ENCODE peak calls at places on chromosome 17, in four cellular contexts. N is H1, A is H9, R is trophoblast cell. Z is an unnamed sample.

GRCh38 chr17:10149573-10150399 is 48.6 kb downstream of the GAS7 start:
- DNase-seq in R (peak; percentile 80), N (no peak), A (no peak), Z (peak; percentile 70)

GRCh38 chr17:28982191-28982793 is 23.5 kb downstream of the SEZ6 start:
- DNase-seq in A (no peak), N (no peak), R (peak; percentile 91), Z (peak; percentile 49)

GRCh38 chr17:47203984-47204721 is 5.0 kb upstream of the MYL4 start:
- DNase-seq in A (no peak), N (no peak), R (no peak), Z (no peak)

GRCh38 chr17:39962642-39963220 is at the start of gene GSDMA:
- DNase-seq in R (no peak), A (no peak), N (no peak), Z (no peak)

GRCh38 chr17:28944862-28945741 is 6.2 kb downstream of the PHF12 start:
- DNase-seq in R (no peak), A (no peak), N (no peak), Z (no peak)

GRCh38 chr17:38533241-38533640 is 72.5 kb downstream of the SRCIN1 start:
- DNase-seq in R (no peak), N (no peak), A (no peak), Z (no peak)

GRCh38 chr17:59372138-59372751 is 40.8 kb downstream of the YPEL2 start:
- DNase-seq in N (no peak), R (peak; percentile 64), A (no peak), Z (no peak)

GRCh38 chr17:7972131-7972785 is 30.2 kb upstream of the GUCY2D start:
- DNase-seq in N (no peak), R (no peak), A (peak; percentile 24), Z (peak; percentile 22)

GRCh38 chr17:40095944-40096791 is 4.2 kb downstream of the NR1D1 start:
- DNase-seq in A (no peak), R (peak; percentile 41), N (no peak), Z (no peak)

GRCh38 chr17:14559720-14560119 is 258.8 kb downstream of the HS3ST3B1 start:
- DNase-seq in A (no peak), N (no peak), R (no peak), Z (no peak)

GRCh38 chr17:74085434-74085833 is 118.0 kb upstream of the RPL38 start:
- DNase-seq in A (peak; percentile 55), N (peak; percentile 67), R (no peak), Z (peak; percentile 51)

GRCh38 chr17:34852614-34853013 is 108.6 kb downstream of the CCT6B start:
- DNase-seq in N (no peak), A (no peak), R (no peak), Z (peak; percentile 44)

GRCh38 chr17:44417553-44417952 is 28.1 kb upstream of the ITGA2B start:
- DNase-seq in N (no peak), R (peak; percentile 13), A (no peak), Z (peak; percentile 22)

DNA sequence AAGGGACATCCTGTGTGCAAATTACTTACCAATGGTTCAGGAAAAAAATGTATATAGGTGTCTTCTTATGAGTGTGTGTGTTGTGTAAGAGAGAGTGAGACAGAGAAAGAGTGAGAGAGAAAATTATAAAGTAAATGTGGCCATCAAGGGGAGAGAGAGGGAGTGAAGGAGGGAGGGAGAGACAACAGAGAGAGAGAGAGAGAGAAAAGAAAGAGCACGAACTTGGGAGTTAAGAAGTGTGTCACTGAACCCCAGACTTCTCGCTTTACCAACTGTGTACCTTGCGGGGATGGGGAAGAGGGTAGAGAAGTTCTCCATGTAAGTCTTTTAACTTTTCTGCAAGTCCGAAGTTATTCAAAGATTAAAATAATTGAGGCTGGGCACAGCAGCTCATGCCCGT is 28.8 kb upstream of the ARL4D start:
- DNase-seq in R (no peak), A (no peak), N (no peak), Z (no peak)
- H2BK5ac ChIP-seq in R (no peak overlapping the region), A (no peak overlapping the region), N (no peak overlapping the region), Z (no peak overlapping the region)

GRCh38 chr17:5584383-5584951 is at the start of gene NLRP1:
- DNase-seq in A (peak; percentile 81), R (peak; percentile 41), N (no peak), Z (peak; percentile 69)
- H3K79me2 ChIP-seq in A (no peaks in the 10 kb centered on the region), R (no peaks in the 10 kb centered on the region), N (no peaks in the 10 kb centered on the region), Z (no peaks in the 10 kb centered on the region)

GRCh38 chr17:58373003-58373402 is 21.0 kb upstream of the SUPT4H1 start:
- DNase-seq in R (no peak), A (no peak), N (no peak), Z (no peak)

GRCh38 chr17:58370309-58370708 is 18.3 kb upstream of the SUPT4H1 start:
- DNase-seq in R (no peak), N (no peak), A (no peak), Z (no peak)

GRCh38 chr17:58370716-58371115 is 18.7 kb upstream of the SUPT4H1 start:
- DNase-seq in N (no peak), A (no peak), R (no peak), Z (no peak)

GRCh38 chr17:58369214-58370031 is 17.4 kb upstream of the SUPT4H1 start:
- DNase-seq in R (no peak), A (no peak), N (no peak), Z (no peak)

GRCh38 chr17:58371300-58371950 is 19.4 kb upstream of the SUPT4H1 start:
- DNase-seq in R (peak; percentile 68), N (no peak), A (no peak), Z (no peak)
- H2BK5ac ChIP-seq in R (no peak overlapping the region), N (no peak overlapping the region), A (no peak overlapping the region), Z (no peak overlapping the region)

GRCh38 chr17:46195217-46195855 is 2.1 kb upstream of the KANSL1 start:
- DNase-seq in R (no peak), N (no peak), A (no peak), Z (no peak)
- H3K79me2 ChIP-seq in R (peaks cover 18% of the 10 kb centered on the region), N (peaks cover 87% of the 10 kb centered on the region), A (peaks cover 26% of the 10 kb centered on the region), Z (peaks cover 52% of the 10 kb centered on the region)

GRCh38 chr17:27568811-27569210 is 62.2 kb upstream of the LGALS9 start:
- DNase-seq in R (no peak), A (no peak), N (no peak), Z (no peak)
- H2BK5ac ChIP-seq in R (no peak overlapping the region), A (no peak overlapping the region), N (no peak overlapping the region), Z (no peak overlapping the region)

DNA sequence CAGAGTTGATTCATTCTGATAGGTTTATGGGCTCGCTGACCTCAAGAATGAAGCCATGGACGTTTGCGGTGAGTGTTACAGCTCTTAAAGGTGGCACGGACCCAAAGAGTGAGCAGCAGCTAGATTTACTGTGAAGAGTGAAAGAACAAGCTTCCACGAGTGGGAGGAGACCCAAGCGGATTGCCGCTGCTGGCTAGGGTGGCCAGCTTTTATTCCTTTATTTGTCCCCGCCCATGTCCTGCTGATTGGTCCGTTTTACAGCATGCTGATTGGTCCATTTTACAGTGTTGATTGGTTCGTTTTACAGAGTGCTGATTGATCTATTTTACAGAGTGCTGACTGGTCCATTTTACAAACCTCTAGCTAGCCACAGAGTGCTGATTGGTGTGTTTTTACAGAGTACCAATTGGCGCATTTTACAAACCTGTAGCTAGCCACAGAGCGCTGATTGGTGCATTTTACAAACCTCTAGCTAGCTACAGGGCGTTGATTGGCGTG is 17.6 kb downstream of the CACNG4 start:
- DNase-seq in R (no peak), A (no peak), N (no peak), Z (no peak)
- H3K79me2 ChIP-seq in R (no peaks in the 10 kb centered on the region), A (no peaks in the 10 kb centered on the region), N (no peaks in the 10 kb centered on the region), Z (no peaks in the 10 kb centered on the region)

DNA sequence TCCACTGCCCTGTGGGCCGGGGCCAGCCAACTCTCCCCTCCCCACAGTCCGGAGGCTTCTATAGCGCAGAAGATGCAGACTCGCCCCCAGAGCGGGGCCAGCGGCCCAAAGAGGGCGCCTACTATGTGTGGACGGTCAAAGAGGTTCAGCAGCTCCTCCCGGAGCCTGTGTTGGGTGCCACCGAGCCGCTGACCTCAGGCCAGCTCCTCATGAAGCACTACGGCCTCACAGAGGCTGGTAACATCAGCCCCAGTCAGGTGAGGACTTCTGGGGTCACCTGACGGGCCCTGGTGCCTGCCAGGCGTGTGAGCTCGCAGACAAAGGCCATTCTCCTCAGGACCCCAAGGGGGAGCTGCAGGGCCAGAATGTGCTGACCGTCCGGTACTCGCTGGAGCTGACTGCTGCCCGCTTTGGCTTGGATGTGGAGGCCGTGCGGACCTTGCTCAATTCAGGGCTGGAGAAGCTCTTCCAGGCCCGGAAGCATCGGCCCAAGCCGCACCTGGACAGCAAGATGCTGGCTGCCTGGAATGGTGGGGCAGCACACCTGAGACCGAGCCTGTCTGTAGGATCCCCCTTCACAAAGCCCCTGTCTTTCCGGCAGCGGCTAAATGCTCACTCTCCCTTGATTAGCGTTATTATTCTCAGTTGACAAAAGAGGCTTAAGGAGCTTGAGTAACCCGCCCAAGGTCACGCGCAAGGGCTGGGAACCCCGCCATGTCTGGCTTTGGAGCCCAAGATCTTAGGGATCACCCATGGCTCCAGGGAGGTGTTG is 3.9 kb downstream of the SPATA20 start:
- DNase-seq in N (peak; percentile 90), A (peak; percentile 98), R (peak; percentile 88), Z (peak; percentile 94)
- H2BK5ac ChIP-seq in N (no peak overlapping the region), A (no peak overlapping the region), R (no peak overlapping the region), Z (no peak overlapping the region)

Z was measured in mesendoderm.